ENCODE peak calls at places on chromosomes 3 and 15, in seven cellular contexts. H is choroid plexus epithelial cell; Q is effector memory CD4-positive, alpha-beta T cell; A is T-cell; G is pulmonary artery endothelial cell; S is effector memory CD8-positive, alpha-beta T cell; W is HTR-8/SVneo. N is an unnamed sample.

GRCh38 chr3:195546130-195546560 is 3.0 kb upstream of the PPP1R2 start:
- DNase-seq in A (no peak), H (peak), S (no peak), W (no peak), G (peak), Q (no peak), N (peak)

GRCh38 chr3:25456723-25457122 is 28.7 kb downstream of the RARB start:
- DNase-seq in Q (no peak), G (no peak), A (no peak), W (no peak), S (no peak), H (no peak), N (no peak)

GRCh38 chr15:77034620-77035467 is 36.1 kb downstream of the TSPAN3 start:
- DNase-seq in G (no peak), W (no peak), S (no peak), H (peak), A (peak), Q (no peak), N (no peak)

GRCh38 chr15:74604983-74605809 is 10.4 kb upstream of the CLK3 start:
- DNase-seq in H (no peak), G (no peak), S (no peak), A (no peak), W (no peak), Q (no peak), N (no peak)

GRCh38 chr3:21484323-21485154 is 266.5 kb downstream of the ZNF385D start:
- DNase-seq in G (peak), W (peak), A (no peak), S (no peak), Q (no peak), H (peak), N (peak)

GRCh38 chr3:82354181-82354696 is 592.8 kb upstream of the GBE1 start:
- DNase-seq in Q (no peak), W (no peak), A (no peak), H (peak), G (no peak), S (no peak), N (no peak)

GRCh38 chr3:108406661-108407206 is 103.7 kb downstream of the MYH15 start:
- DNase-seq in G (peak), W (peak), A (peak), Q (no peak), S (peak), H (peak), N (peak)

GRCh38 chr3:33287672-33288282 is 10.5 kb downstream of the FBXL2 start:
- DNase-seq in H (no peak), A (no peak), Q (no peak), W (no peak), S (no peak), G (no peak), N (no peak)

GRCh38 chr3:49790626-49791411 is 4.5 kb upstream of the IP6K1 start:
- DNase-seq in G (no peak), H (no peak), W (peak), Q (no peak), S (no peak), A (no peak), N (no peak)

GRCh38 chr3:131454501-131454900 is 48.3 kb downstream of the MRPL3 start:
- DNase-seq in S (no peak), W (no peak), A (no peak), H (peak), Q (no peak), G (no peak), N (no peak)

GRCh38 chr3:11385329-11385728 is 113.1 kb downstream of the ATG7 start:
- DNase-seq in S (no peak), G (no peak), H (no peak), A (no peak), Q (no peak), W (no peak), N (peak)

GRCh38 chr15:74773731-74774252 is 8.1 kb upstream of the CSK start:
- DNase-seq in S (no peak), H (peak), A (no peak), W (no peak), G (no peak), Q (no peak), N (no peak)

GRCh38 chr15:96838088-96838487 is 507.6 kb downstream of the NR2F2 start:
- DNase-seq in W (no peak), G (no peak), S (no peak), Q (no peak), A (no peak), H (peak), N (no peak)

GRCh38 chr3:132703733-132704132 is 18.5 kb downstream of the NPHP3 start:
- DNase-seq in H (no peak), W (no peak), Q (no peak), G (no peak), A (no peak), S (no peak), N (no peak)

GRCh38 chr3:52707585-52707984 is 1.7 kb downstream of the SPCS1 start:
- DNase-seq in Q (no peak), A (no peak), W (no peak), S (no peak), H (no peak), G (no peak), N (no peak)

GRCh38 chr3:14507757-14508504 is 32.2 kb downstream of the GRIP2 start:
- DNase-seq in A (no peak), H (no peak), G (no peak), W (no peak), Q (no peak), S (no peak), N (no peak)

GRCh38 chr3:52839268-52839575 is 4.4 kb upstream of the MUSTN1 start:
- DNase-seq in G (no peak), S (no peak), W (no peak), Q (no peak), A (no peak), H (no peak), N (no peak)

GRCh38 chr15:38373016-38373415 is 80.9 kb upstream of the FAM98B start:
- DNase-seq in W (no peak), G (no peak), S (no peak), Q (no peak), A (no peak), H (no peak), N (no peak)

GRCh38 chr3:145637105-145637504 is 523.9 kb downstream of the PLOD2 start:
- DNase-seq in Q (no peak), W (no peak), H (no peak), S (no peak), G (no peak), A (no peak), N (no peak)

N was measured in COLO829.